ENCODE peak calls at places on chromosomes 16 and 17, in ten cellular contexts. D, L, B, S, O, E, C, U, G and T are unnamed samples.

GRCh38 chr16:24833352-24833751 is 12.4 kb upstream of the SLC5A11 start:
- DNase-seq in E (no peak), D (no peak), S (no peak), B (no peak), U (no peak), G (no peak), O (no peak), L (no peak), C (no peak), T (no peak)

GRCh38 chr16:5056347-5056746 is 9.4 kb downstream of the C16orf89 start:
- DNase-seq in B (peak), O (no peak), U (peak), L (no peak), D (peak), G (peak), S (no peak), C (peak), E (no peak), T (no peak)

GRCh38 chr16:6165330-6165984 is 1067.9 kb upstream of the EEF2KMT start:
- DNase-seq in G (no peak), O (peak), S (no peak), D (peak), B (no peak), C (no peak), E (no peak), U (no peak), L (no peak), T (no peak)

GRCh38 chr16:10080031-10080772 is 102.0 kb downstream of the GRIN2A start:
- DNase-seq in C (peak), L (peak), B (peak), D (peak), G (peak), S (no peak), U (no peak), E (peak), O (peak), T (peak)

GRCh38 chr17:80388601-80389000 is 26.4 kb upstream of the ENDOV start:
- DNase-seq in G (no peak), D (no peak), U (no peak), L (no peak), E (no peak), B (no peak), C (no peak), S (no peak), O (no peak), T (no peak)

GRCh38 chr16:66728117-66728787 is 23.2 kb downstream of the DYNC1LI2 start:
- DNase-seq in U (no peak), L (no peak), C (peak), B (no peak), D (peak), G (no peak), O (peak), S (peak), E (peak), T (peak)

GRCh38 chr17:34974179-34974578 is 6.1 kb upstream of the LIG3 start:
- DNase-seq in U (no peak), E (no peak), D (no peak), O (peak), S (no peak), G (no peak), B (no peak), L (no peak), C (no peak), T (no peak)

GRCh38 chr17:44546711-44547606 is 10.3 kb upstream of the FZD2 start:
- DNase-seq in D (peak), S (no peak), O (peak), L (no peak), C (peak), U (no peak), E (no peak), B (no peak), G (no peak), T (no peak)

GRCh38 chr17:82941021-82942001 is 101.5 kb upstream of the ZNF750 start:
- DNase-seq in O (no peak), G (no peak), D (no peak), E (no peak), C (no peak), U (no peak), B (no peak), S (no peak), L (no peak), T (peak)

GRCh38 chr16:59991171-59991570 is 1257.1 kb upstream of the GOT2 start:
- DNase-seq in O (no peak), G (no peak), D (no peak), C (no peak), B (no peak), L (no peak), E (no peak), U (no peak), S (no peak), T (no peak)

GRCh38 chr16:29770250-29770929 is 7.7 kb upstream of the ZG16 start:
- DNase-seq in C (no peak), D (no peak), G (no peak), U (no peak), L (no peak), O (no peak), S (no peak), B (no peak), E (no peak), T (no peak)

GRCh38 chr16:48627148-48627547 is 17.2 kb upstream of the N4BP1 start:
- DNase-seq in D (no peak), U (no peak), S (no peak), L (no peak), E (no peak), B (no peak), G (no peak), O (no peak), C (no peak), T (no peak)

GRCh38 chr17:3015890-3016289 is 47.5 kb downstream of the OR1D5 start:
- DNase-seq in D (no peak), O (peak), G (no peak), S (no peak), B (no peak), E (no peak), U (no peak), L (no peak), C (no peak), T (no peak)

GRCh38 chr16:28308794-28309535 is 16.6 kb downstream of the SBK1 start:
- DNase-seq in G (no peak), C (no peak), E (peak), S (no peak), D (no peak), U (no peak), O (no peak), B (no peak), L (no peak), T (no peak)

GRCh38 chr17:14304222-14304844 is 3.5 kb downstream of the HS3ST3B1 start:
- DNase-seq in O (no peak), S (no peak), B (no peak), G (no peak), C (no peak), U (no peak), E (no peak), D (peak), L (no peak), T (no peak)

GRCh38 chr17:57669671-57670529 is 75.2 kb downstream of the CCDC182 start:
- DNase-seq in D (no peak), U (no peak), G (no peak), O (no peak), C (no peak), E (no peak), B (no peak), S (peak), L (no peak), T (no peak)

GRCh38 chr16:8674413-8675022 is at the start of gene ABAT:
- DNase-seq in O (peak), U (peak), G (peak), C (peak), B (peak), E (peak), S (peak), L (peak), D (peak), T (peak)

GRCh38 chr16:55944377-55944802 is 69.2 kb upstream of the CES5A start:
- DNase-seq in B (peak), O (peak), S (peak), C (peak), L (peak), G (peak), D (peak), U (peak), E (peak), T (peak)

GRCh38 chr17:16922386-16923096 is 49.4 kb downstream of the TNFRSF13B start:
- DNase-seq in S (no peak), B (peak), C (peak), D (peak), O (no peak), U (no peak), G (no peak), E (no peak), L (peak), T (no peak)

GRCh38 chr16:3187798-3188674 is at the start of gene OR1F1:
- DNase-seq in B (no peak), D (peak), G (peak), U (no peak), C (peak), L (no peak), O (peak), E (no peak), S (no peak), T (no peak)

GRCh38 chr16:10552998-10553491 is 27.4 kb downstream of the EMP2 start:
- DNase-seq in O (no peak), B (peak), U (peak), D (no peak), G (no peak), S (no peak), C (no peak), E (peak), L (peak), T (no peak)

GRCh38 chr16:3138342-3138741 is 3.5 kb downstream of the ZNF213 start:
- DNase-seq in B (no peak), D (no peak), U (no peak), S (no peak), L (no peak), G (no peak), E (no peak), O (no peak), C (no peak), T (no peak)

GRCh38 chr17:42775534-42776098 is 2.4 kb downstream of the VPS25 start:
- DNase-seq in O (peak), G (no peak), S (no peak), E (no peak), C (peak), B (no peak), U (no peak), L (no peak), D (peak), T (no peak)

GRCh38 chr17:5838661-5839300 is 231.4 kb upstream of the WSCD1 start:
- DNase-seq in B (no peak), L (no peak), D (no peak), E (no peak), O (no peak), U (no peak), G (no peak), S (no peak), C (no peak), T (no peak)
- TF ChIP-seq CTCF in B (no peak), L (no peak), D (peak), E (no peak), O (no peak), U (no peak), G (no peak), S (no peak), C (no peak), T (no peak)

GRCh38 chr17:19317359-19318095 is 45.0 kb downstream of the B9D1 start:
- DNase-seq in C (no peak), B (peak), L (peak), O (no peak), U (no peak), S (peak), G (no peak), E (peak), D (peak), T (peak)
- TF ChIP-seq CTCF in C (no peak), B (peak), L (no peak), O (peak), U (no peak), S (no peak), G (no peak), E (peak), D (peak), T (peak)

GRCh38 chr17:69524854-69525253 is 110.4 kb downstream of the MAP2K6 start:
- DNase-seq in D (peak), B (no peak), U (no peak), E (no peak), L (no peak), S (no peak), O (no peak), C (peak), G (peak), T (no peak)
- TF ChIP-seq CTCF in D (peak), B (no peak), U (no peak), E (no peak), L (no peak), S (no peak), O (peak), C (peak), G (no peak), T (no peak)

DNA sequence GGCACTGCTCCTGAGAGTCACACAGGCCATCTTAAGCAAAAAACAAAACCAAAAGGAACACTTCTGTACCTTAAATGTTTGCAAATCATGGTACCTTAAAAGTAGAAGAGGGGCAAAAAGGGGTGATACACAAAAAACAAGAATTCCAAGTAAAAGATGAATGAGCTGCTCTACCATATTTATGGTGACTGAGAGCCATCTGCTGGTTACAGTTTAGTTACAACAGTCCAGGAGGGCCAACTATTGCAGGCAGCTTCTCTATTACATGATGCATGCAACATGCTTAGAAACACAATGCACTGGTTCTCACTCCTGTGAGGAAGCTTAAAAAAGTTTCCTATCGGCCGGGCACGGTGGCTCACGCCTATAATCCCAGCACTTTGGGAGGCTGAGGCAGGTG is 53.5 kb downstream of the STX8 start:
- DNase-seq in B (peak), G (peak), D (peak), O (peak), L (no peak), S (no peak), E (peak), C (peak), U (no peak), T (no peak)
- TF ChIP-seq CTCF in B (no peak), G (peak), D (peak), O (peak), L (peak), S (no peak), E (peak), C (peak), U (peak), T (peak)

DNA sequence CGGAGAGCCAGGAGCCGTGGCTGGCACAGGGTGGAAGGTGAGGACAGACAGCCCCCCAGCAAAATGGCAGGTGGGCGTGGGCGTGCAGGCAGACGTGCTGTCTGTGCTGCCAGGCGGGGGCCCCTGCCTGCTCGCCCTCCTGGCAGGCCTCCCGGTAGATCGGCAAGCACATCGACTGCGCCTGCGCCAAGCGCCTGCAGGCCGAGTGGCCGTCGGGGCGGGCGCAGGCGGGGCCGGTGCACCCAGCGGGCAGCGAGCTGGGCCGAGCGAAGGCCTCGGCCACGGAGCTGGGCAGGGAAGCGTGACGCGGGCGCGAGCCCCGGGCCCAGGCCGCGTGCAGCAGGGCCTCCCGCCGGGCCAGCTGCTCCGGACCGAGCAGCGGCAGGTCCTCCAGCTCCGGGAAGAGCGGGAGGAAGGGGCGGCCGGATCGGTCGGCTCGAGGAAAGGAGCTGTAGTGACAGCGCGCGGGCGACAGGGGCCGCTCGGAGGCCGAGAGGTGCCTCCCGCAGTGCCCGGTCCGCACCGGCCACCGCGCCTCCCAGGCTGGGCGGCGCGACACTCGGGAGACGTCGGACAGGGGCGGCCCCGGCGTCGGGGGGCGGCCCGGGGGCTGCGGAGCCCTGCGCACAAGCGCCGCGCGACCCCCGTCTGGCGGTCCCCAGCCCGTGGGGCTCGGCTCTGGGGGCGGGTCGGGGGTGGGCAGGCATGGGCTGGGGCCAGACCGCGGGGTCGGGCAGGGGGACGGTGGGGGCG is 16.9 kb downstream of the GRIN2C start:
- DNase-seq in U (no peak), G (peak), O (peak), S (peak), B (peak), D (peak), L (no peak), E (peak), C (peak), T (peak)
- TF ChIP-seq CTCF in U (no peak), G (peak), O (peak), S (peak), B (peak), D (peak), L (peak), E (peak), C (peak), T (peak)

DNA sequence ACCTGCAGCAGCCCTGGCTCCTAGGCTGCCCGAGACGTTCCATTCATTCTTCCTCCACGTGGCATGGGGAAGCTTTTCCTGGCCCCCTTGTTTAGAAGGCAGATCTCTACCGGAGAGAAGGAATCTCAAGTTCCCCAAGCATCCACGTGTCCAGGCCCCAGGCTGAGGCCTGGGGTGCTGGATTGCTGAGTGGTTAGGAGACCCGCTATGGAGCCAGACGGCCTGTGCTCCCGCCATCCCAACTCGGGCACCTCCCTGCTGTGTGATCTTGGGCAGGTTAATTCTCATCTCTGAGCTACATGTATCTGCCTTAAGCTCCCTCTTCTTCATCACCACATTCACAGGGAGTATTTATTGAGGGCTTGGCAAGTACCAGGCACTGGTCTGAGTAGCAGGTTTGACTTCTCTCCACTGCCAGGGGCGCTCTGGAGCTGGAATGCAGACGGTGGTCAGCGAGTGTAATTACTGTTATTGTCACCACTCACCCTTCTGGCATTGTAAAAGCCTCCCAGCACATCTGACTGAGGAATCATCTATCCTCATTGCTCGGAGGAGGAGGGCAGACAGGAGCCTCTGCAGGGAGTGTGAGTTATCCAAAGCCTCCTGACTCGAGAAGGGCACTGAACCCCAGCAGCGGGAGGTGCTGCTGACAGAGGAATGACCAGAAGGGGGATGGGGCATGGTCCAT is 1.1 kb upstream of the ADGRG1 start:
- DNase-seq in S (no peak), C (peak), E (no peak), G (peak), O (peak), D (peak), B (no peak), U (no peak), L (no peak), T (no peak)
- TF ChIP-seq CTCF in S (no peak), C (no peak), E (no peak), G (no peak), O (peak), D (peak), B (no peak), U (no peak), L (no peak), T (no peak)

GRCh38 chr17:66301864-66302741 is at the start of gene PRKCA:
- DNase-seq in D (peak), C (peak), U (peak), O (peak), S (peak), G (peak), B (peak), L (peak), E (peak), T (peak)

GRCh38 chr17:66307257-66307656 is 4.8 kb downstream of the PRKCA start:
- DNase-seq in O (no peak), B (no peak), L (no peak), U (no peak), C (no peak), D (no peak), G (no peak), S (no peak), E (no peak), T (no peak)

GRCh38 chr17:66302761-66303626 is 581 bp downstream of the PRKCA start:
- DNase-seq in O (peak), S (peak), C (peak), E (peak), U (peak), D (peak), B (peak), G (peak), L (peak), T (peak)

GRCh38 chr17:66306413-66306812 is 4.0 kb downstream of the PRKCA start:
- DNase-seq in G (no peak), L (no peak), S (no peak), C (peak), D (peak), U (no peak), B (no peak), O (peak), E (no peak), T (no peak)

GRCh38 chr17:66304304-66305174 is 2.1 kb downstream of the PRKCA start:
- DNase-seq in U (no peak), L (no peak), B (peak), S (no peak), D (peak), E (no peak), O (no peak), C (peak), G (peak), T (no peak)
- TF ChIP-seq CTCF in U (no peak), L (no peak), B (no peak), S (no peak), D (peak), E (no peak), O (no peak), C (no peak), G (no peak), T (no peak)

DNA sequence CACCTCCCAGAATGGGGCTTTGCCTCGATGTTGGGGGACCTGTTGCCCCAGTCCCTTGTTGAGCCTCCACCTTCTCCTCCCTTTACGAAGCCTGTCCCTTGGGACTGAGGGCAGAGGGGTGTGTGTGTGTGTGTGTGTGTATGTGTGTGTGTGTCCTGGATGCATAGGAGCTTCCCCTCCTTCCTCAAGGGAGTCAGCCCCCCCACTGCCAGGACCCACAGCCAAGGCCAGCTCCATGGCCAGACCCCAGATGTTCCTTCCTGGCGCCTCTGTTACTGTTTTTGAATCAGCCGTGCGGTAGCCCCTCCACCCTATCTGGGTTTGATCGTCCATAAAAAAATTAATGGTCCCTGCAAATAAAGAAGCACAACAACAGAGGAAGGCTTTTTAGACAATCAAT is 17.7 kb upstream of the DOK4 start:
- DNase-seq in B (no peak), U (no peak), D (no peak), L (no peak), E (no peak), C (no peak), S (no peak), O (no peak), G (no peak), T (no peak)
- TF ChIP-seq CTCF in B (no peak), U (no peak), D (no peak), L (no peak), E (no peak), C (no peak), S (no peak), O (no peak), G (no peak), T (no peak)